ENCODE peak calls at places on chromosome X, in seven cellular contexts. P is IMR-90, D is K562, Q is fibroblast of lung, Z is GM23338, Y is kidney, X is testis. K is an unnamed sample.

GRCh38 chrX:110427076-110427475 is 68.4 kb downstream of the RTL9 start:
- DNase-seq in Z (no peak), P (no peak), Y (no peak), X (no peak), D (no peak), Q (no peak), K (no peak)

GRCh38 chrX:1581132-1581531 is 10.3 kb upstream of the AKAP17A start:
- DNase-seq in P (no peak), D (peak; percentile 69), Z (peak; percentile 76), Q (no peak), X (peak; percentile 83), Y (no peak), K (no peak)

GRCh38 chrX:24465524-24465850 is 401 bp downstream of the PDK3 start:
- DNase-seq in P (no peak), Y (no peak), X (no peak), Z (peak; percentile 1), Q (no peak), D (no peak), K (no peak)

GRCh38 chrX:8879750-8880149 is 78.6 kb upstream of the FAM9A start:
- DNase-seq in Z (peak; percentile 61), Y (no peak), P (peak; percentile 3), D (peak; percentile 61), Q (no peak), X (peak; percentile 14), K (no peak)

GRCh38 chrX:115972717-115973116 is 197.8 kb upstream of the AGTR2 start:
- DNase-seq in Z (no peak), P (no peak), X (no peak), Y (no peak), D (no peak), Q (peak; percentile 12), K (no peak)

GRCh38 chrX:139194571-139195280 is 335.8 kb upstream of the F9 start:
- DNase-seq in Z (peak; percentile 38), D (peak; percentile 48), P (no peak), Y (peak; percentile 83), X (peak; percentile 37), Q (peak; percentile 47), K (no peak)

GRCh38 chrX:86421771-86422170 is 273.5 kb downstream of the DACH2 start:
- DNase-seq in X (no peak), Y (no peak), P (no peak), Q (no peak), Z (no peak), D (no peak), K (no peak)

GRCh38 chrX:44651347-44651746 is 108.7 kb upstream of the FUNDC1 start:
- DNase-seq in P (no peak), Y (no peak), Q (peak; percentile 4), D (no peak), Z (peak; percentile 50), X (no peak), K (no peak)

GRCh38 chrX:70039758-70040157 is 10.0 kb downstream of the AWAT2 start:
- DNase-seq in X (no peak), D (no peak), Q (no peak), P (no peak), Z (no peak), Y (no peak), K (no peak)

GRCh38 chrX:151694121-151694520 is 1.1 kb upstream of the PRRG3 start:
- DNase-seq in Z (no peak), Y (no peak), Q (no peak), X (no peak), D (no peak), P (no peak), K (no peak)

GRCh38 chrX:65688403-65688881 is 21.0 kb downstream of the MSN start:
- DNase-seq in X (no peak), Q (peak; percentile 77), D (no peak), Y (no peak), P (peak; percentile 73), Z (no peak), K (no peak)

GRCh38 chrX:104307341-104307740 is 52.6 kb upstream of the ESX1 start:
- DNase-seq in Z (no peak), D (no peak), Q (peak; percentile 53), P (no peak), Y (no peak), X (no peak), K (no peak)

GRCh38 chrX:11427082-11428033 is 134.1 kb downstream of the AMELX start:
- DNase-seq in D (peak; percentile 71), X (peak; percentile 69), P (no peak), Y (peak; percentile 84), Z (peak; percentile 48), Q (no peak), K (no peak)

GRCh38 chrX:77447339-77448149 is at the start of gene FGF16:
- DNase-seq in Z (peak; percentile 34), Q (no peak), D (no peak), P (no peak), X (no peak), Y (peak; percentile 68), K (no peak)

GRCh38 chrX:580020-580419 is 50.6 kb upstream of the SHOX start:
- DNase-seq in D (no peak), X (no peak), Q (no peak), Y (no peak), P (no peak), Z (no peak), K (peak; percentile 16)

GRCh38 chrX:31708116-31708515 is 636.3 kb upstream of the FTHL17 start:
- DNase-seq in P (no peak), X (no peak), D (no peak), Z (no peak), Q (peak; percentile 13), Y (no peak), K (no peak)

GRCh38 chrX:13373807-13374187 is 53.9 kb upstream of the ATXN3L start:
- DNase-seq in Y (no peak), Q (peak; percentile 90), Z (no peak), P (peak; percentile 82), X (no peak), D (no peak), K (no peak)

GRCh38 chrX:136328933-136329332 is 28.2 kb downstream of the ADGRG4 start:
- DNase-seq in X (no peak), Z (no peak), Q (no peak), D (no peak), Y (no peak), P (no peak), K (no peak)

GRCh38 chrX:130108647-130109428 is 1.5 kb downstream of the ELF4 start:
- DNase-seq in Y (peak; percentile 85), Z (no peak), Q (no peak), X (no peak), D (peak; percentile 57), P (no peak), K (no peak)

GRCh38 chrX:151151668-151152267 is 24.6 kb upstream of the GPR50 start:
- DNase-seq in Z (peak; percentile 66), Y (no peak), X (peak; percentile 46), D (peak; percentile 55), Q (peak; percentile 28), P (peak; percentile 54), K (no peak)

GRCh38 chrX:96407043-96407442 is 277.6 kb upstream of the DIAPH2 start:
- DNase-seq in Q (peak; percentile 29), P (peak; percentile 59), Y (peak; percentile 72), X (peak; percentile 60), Z (peak; percentile 17), D (no peak), K (no peak)

GRCh38 chrX:57951666-57952319 is 41.5 kb upstream of the ZXDA start:
- DNase-seq in D (no peak), Z (no peak), P (no peak), Q (no peak), Y (peak; percentile 64), X (no peak), K (no peak)

GRCh38 chrX:129696463-129697155 is 41.9 kb upstream of the APLN start:
- DNase-seq in Y (no peak), X (no peak), Z (peak; percentile 71), D (no peak), P (no peak), Q (no peak), K (no peak)

GRCh38 chrX:82721891-82722290 is 786.2 kb upstream of the POU3F4 start:
- DNase-seq in Q (no peak), P (no peak), Z (no peak), Y (no peak), D (no peak), X (no peak), K (no peak)
- H3K4me3 ChIP-seq in Q (no peak overlapping the region), P (no peak overlapping the region), Z (no peak overlapping the region), Y (no peak overlapping the region), D (no peak overlapping the region), X (no peak overlapping the region), K (no peak overlapping the region)

GRCh38 chrX:100685997-100686305 is 42.0 kb downstream of the SRPX2 start:
- DNase-seq in D (no peak), Q (no peak), P (no peak), Z (no peak), X (no peak), Y (no peak), K (no peak)
- TF ChIP-seq CTCF in D (no peak), Q (no peak), P (no peak), Z (no peak), X (no peak), Y (no peak), K (peak; percentile 5)

DNA sequence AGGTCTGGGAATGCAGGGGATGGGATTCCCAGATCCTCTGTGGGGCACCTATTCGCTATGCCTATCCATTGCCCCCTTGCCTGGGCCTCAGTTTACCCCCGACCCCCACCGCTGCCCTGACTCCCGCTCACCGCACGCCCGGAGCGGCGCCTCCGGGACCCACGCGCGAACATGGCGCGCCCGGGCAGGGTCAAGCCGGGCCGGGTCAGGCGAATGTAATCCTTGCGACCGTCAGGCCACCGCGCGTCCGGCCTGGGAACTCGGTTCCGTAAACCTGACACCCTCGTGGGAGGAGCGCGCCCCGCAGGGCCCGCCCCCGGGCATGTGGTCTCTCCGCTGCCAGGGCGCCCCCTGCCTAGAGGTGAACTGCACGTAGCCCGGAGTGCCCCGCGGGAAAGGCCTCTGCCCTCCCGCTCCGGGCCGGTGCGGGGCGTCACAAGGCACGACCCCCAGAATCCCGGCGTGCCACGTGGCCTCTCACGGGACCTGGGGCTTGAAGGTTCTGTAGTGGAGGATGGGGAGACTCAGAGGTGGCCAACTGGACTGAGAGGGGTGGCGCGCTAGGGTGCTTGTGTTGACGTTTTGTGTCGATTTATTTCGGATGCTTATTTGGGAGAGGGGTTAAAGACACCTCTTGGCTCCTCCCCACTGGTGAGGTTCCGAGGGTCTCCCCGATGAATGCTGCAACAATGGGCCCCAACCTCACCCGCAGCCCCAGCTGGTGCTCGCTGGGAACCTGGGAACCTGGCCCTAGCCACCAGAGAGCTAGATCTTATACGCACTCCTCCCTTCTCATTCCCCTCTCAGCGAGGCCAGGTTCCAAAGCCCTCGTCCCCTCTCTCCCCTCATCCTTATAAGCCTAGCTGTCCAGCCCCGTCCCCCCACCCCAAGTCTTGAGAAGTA is at the start of gene PRICKLE3:
- DNase-seq in X (peak; percentile 82), Y (peak; percentile 95), D (peak; percentile 74), P (peak; percentile 29), Q (peak; percentile 38), Z (peak; percentile 82), K (peak; percentile 88)
- H3K27ac ChIP-seq in X (peak within 1 kb of the TSS; percentile 80), Y (peak within 1 kb of the TSS; percentile 74), D (peak within 1 kb of the TSS; percentile 91), P (peak within 1 kb of the TSS; percentile 34), Q (no peak within 1 kb of the TSS), Z (no peak within 1 kb of the TSS), K (peak within 1 kb of the TSS; percentile 92)

DNA sequence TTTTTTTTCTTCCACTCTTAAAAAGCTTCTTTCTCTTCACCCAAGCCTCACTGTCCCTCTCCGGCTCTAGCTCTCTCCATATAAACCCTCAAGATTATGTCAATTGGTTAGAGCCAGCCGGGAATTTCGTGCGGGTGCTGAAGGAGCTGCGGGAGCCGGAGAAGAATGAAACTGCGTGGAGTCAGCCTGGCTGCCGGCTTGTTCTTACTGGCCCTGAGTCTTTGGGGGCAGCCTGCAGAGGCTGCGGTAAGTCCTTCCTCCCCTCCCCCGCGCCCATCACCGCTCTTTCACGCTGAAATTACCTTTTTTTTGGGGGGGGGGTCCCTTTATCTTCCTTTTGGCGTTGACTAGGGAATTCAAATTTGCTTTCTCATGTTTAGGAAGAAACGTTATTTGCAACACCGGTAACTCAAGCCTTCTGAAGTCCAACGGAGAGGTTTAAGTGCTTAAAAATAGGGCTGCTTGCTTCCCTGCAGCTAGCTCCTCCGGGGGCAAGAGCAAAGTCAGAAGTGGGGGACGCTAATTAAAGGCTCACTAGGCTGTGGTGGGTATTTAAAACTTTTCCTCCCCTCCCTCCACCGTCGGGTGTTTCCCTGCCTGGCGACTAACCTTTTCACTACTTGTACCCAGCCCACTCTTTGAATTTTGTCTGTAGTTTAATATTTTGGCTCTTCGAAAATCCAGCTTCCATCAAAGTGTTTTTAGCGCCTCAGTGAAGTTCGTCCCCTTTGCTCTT is 491 bp downstream of the COL4A5 start:
- DNase-seq in Y (peak; percentile 59), Q (peak; percentile 49), P (peak; percentile 21), X (peak; percentile 20), D (peak; percentile 12), Z (peak; percentile 34), K (no peak)
- H3K4me3 ChIP-seq in Y (peak overlapping the region; percentile 36), Q (peak overlapping the region; percentile 69), P (peak overlapping the region; percentile 89), X (peak overlapping the region; percentile 45), D (peak overlapping the region; percentile 52), Z (peak overlapping the region; percentile 78), K (peak overlapping the region; percentile 68)